ENCODE peak calls at places on chromosomes 1 and 21, in four cellular contexts. One of them, this sample, is unnamed.

GRCh38 chr1:167210966-167211674 is 9.6 kb upstream of the POU2F1 start:
- DNase-seq in WTC11: no peak
- DNase-seq in K562: no peak
- DNase-seq in GM12878: no peak
- DNase-seq in this sample: no peak

GRCh38 chr1:4825841-4826450 is 171.5 kb downstream of the AJAP1 start:
- DNase-seq in GM12878: no peak
- DNase-seq in K562: no peak
- DNase-seq in WTC11: no peak
- DNase-seq in this sample: peak; percentile 25

GRCh38 chr1:7427066-7427465 is 344.0 kb upstream of the VAMP3 start:
- DNase-seq in WTC11: no peak
- DNase-seq in K562: no peak
- DNase-seq in GM12878: no peak
- DNase-seq in this sample: no peak

GRCh38 chr1:204523605-204524215 is 7.5 kb downstream of the MDM4 start:
- DNase-seq in WTC11: no peak
- DNase-seq in K562: no peak
- DNase-seq in GM12878: no peak
- DNase-seq in this sample: peak; percentile 18

GRCh38 chr1:226973898-226974543 is 33.9 kb downstream of the COQ8A start:
- DNase-seq in K562: no peak
- DNase-seq in GM12878: no peak
- DNase-seq in WTC11: no peak
- DNase-seq in this sample: peak; percentile 15

GRCh38 chr1:38371505-38371844 is 324.9 kb upstream of the POU3F1 start:
- DNase-seq in K562: no peak
- DNase-seq in GM12878: no peak
- DNase-seq in WTC11: no peak
- DNase-seq in this sample: no peak

GRCh38 chr1:22141493-22141892 is 1.4 kb downstream of the WNT4 start:
- DNase-seq in K562: no peak
- DNase-seq in WTC11: no peak
- DNase-seq in GM12878: no peak
- DNase-seq in this sample: no peak

GRCh38 chr1:27366113-27366410 is 699 bp downstream of the MAP3K6 start:
- DNase-seq in K562: peak; percentile 89
- DNase-seq in GM12878: no peak
- DNase-seq in WTC11: peak; percentile 91
- DNase-seq in this sample: peak; percentile 52

GRCh38 chr1:13732971-13733667 is 33.1 kb downstream of the PRDM2 start:
- DNase-seq in GM12878: no peak
- DNase-seq in K562: no peak
- DNase-seq in WTC11: no peak
- DNase-seq in this sample: no peak

GRCh38 chr21:38917045-38917774 is 111.5 kb downstream of the ETS2 start:
- DNase-seq in K562: no peak
- DNase-seq in GM12878: no peak
- DNase-seq in WTC11: no peak
- DNase-seq in this sample: peak; percentile 94

GRCh38 chr1:198936371-198937083 is 297.7 kb downstream of the PTPRC start:
- DNase-seq in GM12878: no peak
- DNase-seq in K562: no peak
- DNase-seq in WTC11: no peak
- DNase-seq in this sample: no peak

GRCh38 chr1:92326681-92327080 is 27.8 kb downstream of the RPAP2 start:
- DNase-seq in K562: no peak
- DNase-seq in WTC11: no peak
- DNase-seq in GM12878: no peak
- DNase-seq in this sample: peak; percentile 6

GRCh38 chr1:179938752-179939151 is 15.9 kb upstream of the CEP350 start:
- DNase-seq in GM12878: no peak
- DNase-seq in WTC11: no peak
- DNase-seq in K562: no peak
- DNase-seq in this sample: no peak

GRCh38 chr1:35857830-35858229 is 25.2 kb upstream of the AGO1 start:
- DNase-seq in K562: no peak
- DNase-seq in GM12878: no peak
- DNase-seq in WTC11: no peak
- DNase-seq in this sample: no peak

GRCh38 chr1:24828887-24829192 is 83.6 kb downstream of the CLIC4 start:
- DNase-seq in WTC11: no peak
- DNase-seq in K562: no peak
- DNase-seq in GM12878: no peak
- DNase-seq in this sample: no peak

DNA sequence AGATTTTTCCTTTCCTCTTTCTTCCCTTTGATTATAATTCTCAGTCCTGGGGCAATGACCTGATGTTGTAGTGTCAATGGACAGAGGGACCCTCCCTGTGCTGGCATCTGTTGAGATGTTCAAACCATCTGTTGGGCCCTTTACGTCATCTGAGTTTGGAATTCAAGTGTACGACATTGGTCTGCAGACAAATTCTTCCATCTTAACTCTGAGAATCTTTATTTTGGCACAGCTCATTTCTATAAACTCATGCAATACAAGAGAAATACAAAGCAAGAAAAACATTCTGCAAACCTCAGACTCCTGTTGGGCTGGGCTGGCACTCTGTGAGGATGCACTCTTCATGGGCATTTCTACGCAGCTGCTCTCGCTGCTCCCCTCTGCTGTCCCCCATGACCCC is 54.2 kb downstream of the IFI44 start:
- DNase-seq in GM12878: no peak
- DNase-seq in K562: no peak
- DNase-seq in WTC11: no peak
- DNase-seq in this sample: no peak
- TF ChIP-seq TCF7 in GM12878: no peak
- TF ChIP-seq TCF7 in K562: no peak
- TF ChIP-seq TCF7 in WTC11: no peak
- TF ChIP-seq TCF7 in this sample: no peak

GRCh38 chr1:191641420-191642215 is 516.6 kb upstream of the RGS18 start:
- DNase-seq in K562: no peak
- DNase-seq in GM12878: no peak
- DNase-seq in WTC11: no peak
- DNase-seq in this sample: no peak
- TF ChIP-seq TCF7 in K562: no peak
- TF ChIP-seq TCF7 in GM12878: no peak
- TF ChIP-seq TCF7 in WTC11: no peak
- TF ChIP-seq TCF7 in this sample: no peak

GRCh38 chr1:117734403-117734802 is 128.6 kb downstream of the TENT5C start:
- DNase-seq in K562: no peak
- DNase-seq in WTC11: no peak
- DNase-seq in GM12878: no peak
- DNase-seq in this sample: no peak
- TF ChIP-seq TCF7 in K562: no peak
- TF ChIP-seq TCF7 in WTC11: no peak
- TF ChIP-seq TCF7 in GM12878: no peak
- TF ChIP-seq TCF7 in this sample: no peak

GRCh38 chr1:117818456-117818855 is 111.0 kb downstream of the GDAP2 start:
- DNase-seq in GM12878: no peak
- DNase-seq in K562: no peak
- DNase-seq in WTC11: no peak
- DNase-seq in this sample: no peak
- TF ChIP-seq TCF7 in GM12878: no peak
- TF ChIP-seq TCF7 in K562: no peak
- TF ChIP-seq TCF7 in WTC11: no peak
- TF ChIP-seq TCF7 in this sample: no peak